ENCODE peak calls at places on chromosomes 16 and 17, in nine cellular contexts. G is CD8-positive, alpha-beta memory T cell; Y is RCC 7860; Z is IMR-90; B is uterus; N is NCI-H460; K is nephron progenitor cell; S is GM03348; T is NCI-H1092. V is an unnamed sample.

GRCh38 chr17:28928061-28928460 is 23.3 kb downstream of the PHF12 start:
- DNase-seq in Y (peak), Z (peak), G (no peak), B (no peak), K (no peak), S (no peak), T (no peak), N (no peak), V (no peak)

GRCh38 chr17:50103941-50104340 is 8.8 kb downstream of the PDK2 start:
- DNase-seq in T (no peak), S (no peak), B (no peak), Z (no peak), Y (no peak), K (no peak), N (no peak), G (no peak), V (no peak)

GRCh38 chr16:82082543-82083244 is 47.6 kb downstream of the HSD17B2 start:
- DNase-seq in B (no peak), S (no peak), N (no peak), G (no peak), Z (peak), Y (no peak), T (no peak), K (no peak), V (no peak)

GRCh38 chr17:49000943-49001342 is 3.8 kb downstream of the IGF2BP1 start:
- DNase-seq in N (no peak), B (no peak), T (no peak), G (no peak), S (no peak), Z (peak), Y (no peak), K (no peak), V (no peak)

GRCh38 chr17:79064026-79064425 is 10.6 kb upstream of the ENGASE start:
- DNase-seq in T (no peak), Y (no peak), S (no peak), K (no peak), Z (no peak), B (no peak), G (no peak), N (no peak), V (no peak)

GRCh38 chr16:5071341-5071680 is 332 bp upstream of the ALG1 start:
- DNase-seq in B (no peak), K (no peak), Y (no peak), G (no peak), T (no peak), N (no peak), Z (no peak), S (no peak), V (no peak)

GRCh38 chr16:84048306-84048705 is 5.7 kb upstream of the SLC38A8 start:
- DNase-seq in Z (no peak), T (no peak), B (no peak), Y (no peak), K (no peak), S (no peak), G (no peak), N (no peak), V (peak)

GRCh38 chr17:76442341-76443338 is 10.3 kb downstream of the UBE2O start:
- DNase-seq in B (no peak), Y (no peak), T (no peak), Z (peak), N (no peak), G (no peak), K (no peak), S (no peak), V (no peak)

GRCh38 chr16:27726621-27727275 is 176.8 kb downstream of the KATNIP start:
- DNase-seq in Z (peak), Y (peak), G (no peak), K (no peak), B (no peak), S (no peak), T (no peak), N (peak), V (no peak)

GRCh38 chr17:4600563-4600962 is 16.2 kb downstream of the SMTNL2 start:
- DNase-seq in S (no peak), G (no peak), B (no peak), N (no peak), Z (no peak), Y (no peak), K (peak), T (no peak), V (no peak)

GRCh38 chr16:17451835-17452234 is 18.9 kb downstream of the XYLT1 start:
- DNase-seq in S (no peak), Z (no peak), B (no peak), Y (no peak), G (no peak), T (no peak), K (no peak), N (no peak), V (no peak)